ENCODE peak calls at places on chromosomes 1 and 21, in eight cellular contexts. A is fibroblast of the conjunctiva, D is iris pigment epithelial cell, B is sciatic nerve, U is posterior cingulate gyrus, E is brain microvascular endothelial cell, N is PC-3, T is GM04503. W is an unnamed sample.

GRCh38 chr1:192357904-192358303 is 41.1 kb downstream of the RGS21 start:
- DNase-seq in A (no peak), D (no peak), B (no peak), U (no peak), E (no peak), N (no peak), T (no peak), W (no peak)

GRCh38 chr1:69693921-69694320 is 126.2 kb downstream of the LRRC7 start:
- DNase-seq in A (no peak), D (no peak), B (no peak), U (no peak), E (no peak), N (no peak), T (no peak), W (no peak)

GRCh38 chr1:174401075-174401474 is 46.7 kb upstream of the GPR52 start:
- DNase-seq in A (no peak), D (no peak), B (no peak), U (no peak), E (no peak), N (no peak), T (no peak), W (no peak)

GRCh38 chr1:1987142-1987510 is 16.5 kb downstream of the CFAP74 start:
- DNase-seq in A (no peak), D (no peak), B (no peak), U (no peak), E (no peak), N (no peak), T (no peak), W (no peak)

GRCh38 chr21:34797926-34798595 is 129.3 kb downstream of the CLIC6 start:
- DNase-seq in A (no peak), D (peak; percentile 58), B (no peak), U (no peak), E (no peak), N (no peak), T (no peak), W (no peak)

GRCh38 chr1:189616893-189617292 is 860.8 kb downstream of the BRINP3 start:
- DNase-seq in A (peak; percentile 16), D (peak; percentile 50), B (no peak), U (no peak), E (peak; percentile 8), N (peak; percentile 77), T (no peak), W (peak; percentile 41)

GRCh38 chr1:197598935-197599334 is 176.3 kb downstream of the DENND1B start:
- DNase-seq in A (no peak), D (no peak), B (no peak), U (no peak), E (no peak), N (no peak), T (no peak), W (no peak)

GRCh38 chr1:232873412-232873811 is 68.2 kb downstream of the MAP10 start:
- DNase-seq in A (no peak), D (no peak), B (no peak), U (no peak), E (no peak), N (no peak), T (no peak), W (no peak)

W was measured in DMS53.